ENCODE peak calls at places on chromosomes 7 and 10, in four cellular contexts. M, I, W and T are unnamed samples.

GRCh38 chr7:122199171-122199570 is 55.1 kb upstream of the AASS start:
- DNase-seq in I (peak), M (no peak), W (no peak), T (no peak)

GRCh38 chr7:66353547-66353946 is 148.4 kb downstream of the TPST1 start:
- DNase-seq in I (no peak), M (no peak), W (no peak), T (no peak)

GRCh38 chr10:59812541-59813122 is 59.4 kb upstream of the MRLN start:
- DNase-seq in W (no peak), M (no peak), I (no peak), T (no peak)

GRCh38 chr7:50362712-50363282 is 58.3 kb downstream of the IKZF1 start:
- DNase-seq in W (no peak), I (no peak), M (no peak), T (peak)

GRCh38 chr10:49161411-49161997 is 26.7 kb downstream of the TMEM273 start:
- DNase-seq in I (peak), W (peak), M (peak), T (peak)

GRCh38 chr7:3710531-3710930 is 409.5 kb downstream of the SDK1 start:
- DNase-seq in I (peak), W (no peak), M (peak), T (no peak)

GRCh38 chr10:52551036-52551435 is 221.5 kb downstream of the MBL2 start:
- DNase-seq in I (peak), M (peak), W (no peak), T (no peak)

GRCh38 chr7:96198047-96198636 is 123.8 kb downstream of the SLC25A13 start:
- DNase-seq in M (no peak), W (no peak), I (no peak), T (peak)

GRCh38 chr10:56370217-56371113 is 9.4 kb upstream of the ZWINT start:
- DNase-seq in I (peak), W (no peak), M (no peak), T (peak)

GRCh38 chr7:21579341-21580072 is 36.7 kb downstream of the DNAH11 start:
- DNase-seq in I (no peak), W (no peak), M (no peak), T (no peak)

GRCh38 chr10:97169911-97170693 is 15.7 kb downstream of the SLIT1 start:
- DNase-seq in M (no peak), W (no peak), I (peak), T (no peak)

GRCh38 chr10:1549591-1550290 is 187.6 kb downstream of the ADARB2 start:
- DNase-seq in M (no peak), W (no peak), I (no peak), T (no peak)

GRCh38 chr10:110859947-110860376 is 11.8 kb upstream of the PDCD4 start:
- DNase-seq in M (no peak), I (no peak), W (peak), T (no peak)

GRCh38 chr7:31052841-31053601 is 913 bp downstream of the ADCYAP1R1 start:
- DNase-seq in M (no peak), I (no peak), W (no peak), T (peak)

GRCh38 chr10:6207658-6208057 is 4.9 kb downstream of the PFKFB3 start:
- DNase-seq in I (no peak), M (no peak), W (no peak), T (no peak)

GRCh38 chr10:29804025-29804852 is 169.5 kb upstream of the SVIL start:
- DNase-seq in M (peak), I (peak), W (peak), T (no peak)

GRCh38 chr10:95509281-95509680 is 51.9 kb downstream of the SORBS1 start:
- DNase-seq in W (no peak), I (no peak), M (no peak), T (no peak)

GRCh38 chr10:8037199-8037801 is 17.2 kb upstream of the GATA3 start:
- DNase-seq in I (no peak), M (no peak), W (no peak), T (peak)
- TF ChIP-seq EZH2 in I (no peak), M (peak), W (peak), T (peak)

DNA sequence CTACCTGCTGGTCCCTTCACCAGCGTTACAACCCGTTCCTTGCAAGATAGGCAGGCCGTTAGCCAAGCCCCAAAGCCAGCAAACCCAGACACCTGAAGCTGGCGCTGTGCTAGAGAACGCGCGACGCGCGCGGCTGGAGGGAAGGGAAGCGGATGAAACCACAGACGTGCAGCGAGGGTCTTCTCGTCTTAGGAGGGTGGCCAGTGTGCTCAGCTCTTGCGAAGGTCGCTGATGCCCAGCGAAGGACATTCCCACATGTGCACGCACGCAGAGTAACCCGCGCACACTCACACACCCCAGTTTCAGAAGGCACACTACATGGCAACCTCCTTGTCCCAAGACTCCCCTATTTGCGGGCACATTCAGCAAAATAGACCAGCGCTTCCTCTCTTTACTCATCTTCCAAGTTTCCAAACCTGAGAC is 941 bp downstream of the TMEM26 start:
- DNase-seq in W (no peak), M (no peak), I (no peak), T (peak)
- TF ChIP-seq EZH2 in W (no peak), M (no peak), I (no peak), T (peak)

GRCh38 chr7:596071-596818 is 76.6 kb upstream of the PDGFA start:
- DNase-seq in W (no peak), I (no peak), M (no peak), T (no peak)
- TF ChIP-seq EZH2 in W (no peak), I (no peak), M (no peak), T (no peak)

DNA sequence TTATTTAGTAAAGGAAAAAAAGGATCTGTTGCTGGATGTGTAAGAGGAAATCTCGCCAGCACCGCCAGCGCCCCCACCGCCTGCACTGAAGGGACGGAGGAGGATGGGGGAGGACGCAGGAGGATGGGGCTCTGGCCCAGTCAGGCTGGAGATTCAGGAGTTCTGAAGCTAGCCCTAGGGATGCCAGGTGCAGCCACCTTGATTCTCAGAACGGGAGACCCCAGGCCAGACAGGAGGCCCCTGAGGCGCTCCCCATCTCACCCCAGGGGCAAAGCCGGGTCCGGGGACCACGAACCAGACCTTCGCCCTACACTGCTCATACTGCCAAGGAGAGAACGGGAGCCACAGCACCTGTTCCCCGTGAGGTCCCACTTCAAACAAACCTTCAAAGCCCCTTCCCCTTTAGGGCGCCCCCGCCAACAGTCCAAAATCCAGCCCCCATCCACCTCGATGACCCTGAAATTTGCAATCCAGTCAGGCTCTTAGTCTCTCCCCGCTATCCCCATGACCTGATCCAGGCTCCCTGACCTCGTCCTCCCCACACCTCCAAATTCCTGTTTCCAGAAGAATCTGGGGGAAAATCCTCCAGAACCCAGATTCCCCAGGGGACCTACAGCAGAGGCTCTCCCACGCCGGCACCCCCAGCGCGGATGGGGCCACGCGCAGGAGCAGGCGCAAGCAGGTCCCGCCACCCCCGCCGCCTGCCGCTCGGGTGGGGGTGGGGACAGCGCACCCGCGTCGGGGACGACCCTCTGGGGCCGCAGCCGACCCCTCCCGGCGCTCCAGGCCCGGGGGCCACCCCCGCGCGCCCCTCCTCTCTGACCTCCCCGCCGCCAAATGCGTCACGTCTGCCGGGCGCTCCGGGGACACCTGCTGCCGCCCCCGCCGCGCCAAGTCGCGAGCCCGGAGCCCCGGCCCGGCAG is 929 bp downstream of the CAMK2B start:
- DNase-seq in M (no peak), I (no peak), W (no peak), T (peak)
- TF ChIP-seq EZH2 in M (peak), I (peak), W (peak), T (peak)

GRCh38 chr7:114082934-114083647 is 164.3 kb upstream of the PPP1R3A start:
- DNase-seq in I (no peak), M (peak), W (peak), T (peak)
- TF ChIP-seq EZH2 in I (no peak), M (no peak), W (peak), T (peak)

GRCh38 chr7:127392182-127392565 is 334 bp downstream of the ZNF800 start:
- DNase-seq in I (peak), W (peak), M (peak), T (peak)
- TF ChIP-seq EZH2 in I (no peak), W (no peak), M (no peak), T (no peak)

GRCh38 chr7:155381852-155382801 is 75.8 kb upstream of the EN2 start:
- DNase-seq in I (no peak), M (no peak), W (no peak), T (peak)
- TF ChIP-seq EZH2 in I (peak), M (peak), W (no peak), T (peak)